ENCODE peak calls at places on chromosomes 2 and 18, in four cellular contexts. L is HCT116, Y is HepG2, N is K562. E is an unnamed sample.

GRCh38 chr2:40256649-40257048 is 195.2 kb downstream of the SLC8A1 start:
- DNase-seq in L (no peak), Y (peak; percentile 12), N (no peak), E (no peak)

GRCh38 chr2:84424152-84424551 is 34.9 kb downstream of the SUCLG1 start:
- DNase-seq in L (no peak), Y (no peak), N (no peak), E (peak; percentile 12)

GRCh38 chr2:38959938-38960608 is 70.4 kb downstream of the ARHGEF33 start:
- DNase-seq in L (no peak), Y (no peak), N (no peak), E (no peak)

GRCh38 chr2:122447237-122447636 is 691.8 kb downstream of the TSN start:
- DNase-seq in L (no peak), Y (no peak), N (no peak), E (no peak)

GRCh38 chr2:26786207-26787023 is 559 bp downstream of the CENPA start:
- DNase-seq in L (no peak), Y (no peak), N (no peak), E (no peak)

GRCh38 chr2:159903404-159904126 is 105.6 kb upstream of the CD302 start:
- DNase-seq in L (no peak), Y (no peak), N (no peak), E (no peak)

GRCh38 chr2:47509981-47510380 is 107.0 kb downstream of the MSH2 start:
- DNase-seq in L (no peak), Y (no peak), N (no peak), E (no peak)

GRCh38 chr18:11587846-11588245 is 21.6 kb upstream of the SLC35G4 start:
- DNase-seq in L (no peak), Y (no peak), N (no peak), E (no peak)

GRCh38 chr2:177279847-177280246 is 15.3 kb upstream of the NFE2L2 start:
- DNase-seq in L (no peak), Y (no peak), N (no peak), E (no peak)

GRCh38 chr2:233799716-233800115 is 21.6 kb downstream of the MROH2A start:
- DNase-seq in L (no peak), Y (no peak), N (no peak), E (no peak)

GRCh38 chr2:165634855-165635254 is 159.2 kb downstream of the GALNT3 start:
- DNase-seq in L (no peak), Y (no peak), N (no peak), E (no peak)

GRCh38 chr2:7011376-7012083 is 94.3 kb downstream of the RNF144A start:
- DNase-seq in L (no peak), Y (no peak), N (no peak), E (no peak)

GRCh38 chr2:166057363-166058169 is 70.3 kb downstream of the SCN1A start:
- DNase-seq in L (no peak), Y (peak; percentile 47), N (peak; percentile 16), E (no peak)

GRCh38 chr2:12824304-12824761 is 107.6 kb downstream of the TRIB2 start:
- DNase-seq in L (no peak), Y (no peak), N (no peak), E (no peak)

GRCh38 chr18:61335737-61336555 is 2.7 kb downstream of the CDH20 start:
- DNase-seq in L (no peak), Y (no peak), N (no peak), E (no peak)

GRCh38 chr2:143802242-143802641 is 673.0 kb downstream of the ARHGAP15 start:
- DNase-seq in L (no peak), Y (no peak), N (no peak), E (no peak)

GRCh38 chr2:46749042-46749461 is 166.6 kb downstream of the MCFD2 start:
- DNase-seq in L (no peak), Y (peak; percentile 73), N (peak; percentile 68), E (peak; percentile 25)

GRCh38 chr2:205270689-205271088 is 411.6 kb upstream of the NRP2 start:
- DNase-seq in L (no peak), Y (peak; percentile 47), N (no peak), E (no peak)

GRCh38 chr2:134919360-134920210 is 963 bp downstream of the CCNT2 start:
- DNase-seq in L (no peak), Y (no peak), N (no peak), E (peak; percentile 5)

GRCh38 chr2:150663143-150663542 is 175.7 kb upstream of the RND3 start:
- DNase-seq in L (peak; percentile 0), Y (no peak), N (no peak), E (no peak)
- H3K27ac ChIP-seq in L (no peak overlapping the region), Y (no peak overlapping the region), N (no peak overlapping the region), E (no peak overlapping the region)

DNA sequence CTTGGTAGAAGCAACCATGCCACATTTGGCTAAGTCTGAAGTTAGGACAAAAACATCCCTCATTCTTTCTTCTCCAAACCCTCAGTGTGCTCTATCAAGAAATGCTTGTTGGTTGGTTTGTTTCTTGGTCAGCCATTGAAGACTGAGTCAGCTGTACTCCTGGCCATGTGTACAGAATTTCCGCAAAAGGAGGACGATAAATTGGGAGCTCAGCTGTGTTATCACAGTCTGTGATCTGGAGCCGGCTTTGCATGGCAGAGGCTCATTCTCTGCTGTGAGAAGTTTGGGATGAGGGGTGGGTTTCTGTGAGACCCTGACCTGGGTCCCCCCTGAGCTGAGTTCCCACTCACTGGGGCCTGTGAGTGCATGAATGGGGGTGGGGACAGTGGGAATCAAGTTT is 26.3 kb upstream of the E2F6 start:
- DNase-seq in L (no peak), Y (no peak), N (no peak), E (no peak)
- TF ChIP-seq TCF7L2 in L (no peak), Y (no peak), N (no peak), E (no peak)

GRCh38 chr2:172439911-172440310 is 12.5 kb downstream of the ITGA6 start:
- DNase-seq in L (no peak), Y (no peak), N (no peak), E (no peak)
- H3K27ac ChIP-seq in L (peak overlapping the region; percentile 82), Y (no peak overlapping the region), N (no peak overlapping the region), E (peak overlapping the region; percentile 67)

GRCh38 chr2:64615844-64616536 is 37.7 kb downstream of the SERTAD2 start:
- DNase-seq in L (no peak), Y (no peak), N (no peak), E (no peak)
- TF ChIP-seq TCF7L2 in L (no peak), Y (no peak), N (no peak), E (no peak)

GRCh38 chr2:29057006-29057405 is 17.3 kb downstream of the PCARE start:
- DNase-seq in L (no peak), Y (no peak), N (no peak), E (no peak)

GRCh38 chr2:29059612-29060011 is 14.7 kb downstream of the PCARE start:
- DNase-seq in L (no peak), Y (no peak), N (no peak), E (no peak)

GRCh38 chr2:29056452-29056851 is 17.9 kb downstream of the PCARE start:
- DNase-seq in L (no peak), Y (no peak), N (no peak), E (no peak)

GRCh38 chr2:29060491-29060890 is 13.8 kb downstream of the PCARE start:
- DNase-seq in L (no peak), Y (no peak), N (no peak), E (no peak)

GRCh38 chr2:29058082-29058481 is 16.2 kb downstream of the PCARE start:
- DNase-seq in L (no peak), Y (no peak), N (no peak), E (no peak)
- H3K27ac ChIP-seq in L (no peak overlapping the region), Y (no peak overlapping the region), N (no peak overlapping the region), E (no peak overlapping the region)

DNA sequence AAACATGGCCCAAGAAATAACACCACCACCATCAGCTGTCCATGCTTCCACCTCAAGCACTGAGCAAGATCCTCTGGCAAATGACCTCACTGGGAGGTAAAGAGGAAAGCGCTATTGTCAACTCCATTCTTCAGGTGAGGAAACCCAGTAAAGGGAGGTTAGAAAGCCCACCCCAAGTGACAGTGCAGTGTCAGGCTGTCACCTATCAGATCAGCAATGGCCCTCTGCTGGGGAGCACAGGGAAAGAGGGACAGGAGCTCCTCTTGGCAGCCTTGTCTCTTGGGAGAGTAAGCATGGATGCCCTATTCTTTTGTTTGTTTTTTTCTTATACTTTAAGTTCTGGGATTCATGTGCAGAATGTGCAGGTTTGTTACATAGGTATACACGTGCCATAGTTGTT is 104.3 kb upstream of the DAPL1 start:
- DNase-seq in L (no peak), Y (no peak), N (no peak), E (no peak)
- TF ChIP-seq TCF7L2 in L (no peak), Y (no peak), N (no peak), E (no peak)

GRCh38 chr2:127087780-127088495 is 19.0 kb downstream of the BIN1 start:
- DNase-seq in L (no peak), Y (no peak), N (no peak), E (no peak)
- H3K27ac ChIP-seq in L (no peak overlapping the region), Y (no peak overlapping the region), N (no peak overlapping the region), E (no peak overlapping the region)